ENCODE peak calls at places on chromosome 13, in ten cellular contexts. Y is right atrium auricular region, C is fibroblast of pulmonary artery, H is HFF-Myc, J is keratinocyte, L is neural progenitor cell, W is WERI-Rb-1, X is AG04450, Z is psoas muscle, G is HCT116. R is an unnamed sample.

GRCh38 chr13:41613984-41614581 is 156.7 kb downstream of the RGCC start:
- DNase-seq in Y (peak; percentile 67), C (peak; percentile 97), H (peak; percentile 94), J (no peak), L (peak; percentile 16), W (no peak), X (peak; percentile 90), Z (peak; percentile 68), G (peak; percentile 23), R (peak; percentile 93)

GRCh38 chr13:36029171-36029570 is 102.0 kb downstream of the DCLK1 start:
- DNase-seq in Y (no peak), C (peak; percentile 54), H (no peak), J (no peak), L (no peak), W (no peak), X (no peak), Z (no peak), G (no peak), R (no peak)

GRCh38 chr13:50893211-50893852 is 16.3 kb upstream of the RNASEH2B start:
- DNase-seq in Y (no peak), C (no peak), H (no peak), J (no peak), L (no peak), W (no peak), X (no peak), Z (no peak), G (no peak), R (peak; percentile 41)

GRCh38 chr13:44388427-44388826 is 14.8 kb downstream of the SERP2 start:
- DNase-seq in Y (no peak), C (no peak), H (no peak), J (no peak), L (peak; percentile 73), W (no peak), X (no peak), Z (no peak), G (no peak), R (no peak)

GRCh38 chr13:50800091-50800739 is 43.3 kb downstream of the DLEU7 start:
- DNase-seq in Y (no peak), C (no peak), H (no peak), J (no peak), L (no peak), W (no peak), X (no peak), Z (no peak), G (no peak), R (no peak)

GRCh38 chr13:36979361-36980040 is 19.6 kb downstream of the ALG5 start:
- DNase-seq in Y (no peak), C (no peak), H (no peak), J (no peak), L (no peak), W (no peak), X (peak; percentile 26), Z (no peak), G (no peak), R (peak; percentile 41)

GRCh38 chr13:35159041-35159440 is 217.0 kb downstream of the NBEA start:
- DNase-seq in Y (no peak), C (no peak), H (no peak), J (no peak), L (no peak), W (no peak), X (no peak), Z (no peak), G (no peak), R (no peak)

GRCh38 chr13:113838711-113839201 is 25.1 kb downstream of the GAS6 start:
- DNase-seq in Y (no peak), C (no peak), H (no peak), J (no peak), L (no peak), W (peak; percentile 81), X (no peak), Z (peak; percentile 58), G (no peak), R (no peak)

GRCh38 chr13:102914629-102914935 is 68.8 kb downstream of the ERCC5 start:
- DNase-seq in Y (no peak), C (no peak), H (no peak), J (no peak), L (peak; percentile 16), W (no peak), X (no peak), Z (no peak), G (no peak), R (no peak)

GRCh38 chr13:44219808-44220544 is 153.6 kb upstream of the SERP2 start:
- DNase-seq in Y (no peak), C (peak; percentile 63), H (no peak), J (no peak), L (no peak), W (no peak), X (peak; percentile 52), Z (no peak), G (no peak), R (peak; percentile 29)

GRCh38 chr13:49247722-49248432 is at the start of gene CDADC1:
- DNase-seq in Y (peak; percentile 98), C (peak; percentile 97), H (peak; percentile 79), J (peak; percentile 52), L (peak; percentile 99), W (peak; percentile 91), X (peak; percentile 76), Z (peak; percentile 99), G (peak; percentile 88), R (peak; percentile 93)

GRCh38 chr13:49253310-49253709 is 5.6 kb downstream of the CDADC1 start:
- DNase-seq in Y (no peak), C (no peak), H (no peak), J (no peak), L (no peak), W (no peak), X (no peak), Z (no peak), G (no peak), R (no peak)

GRCh38 chr13:49246850-49247721 is 639 bp upstream of the CDADC1 start:
- DNase-seq in Y (no peak), C (no peak), H (no peak), J (no peak), L (no peak), W (no peak), X (no peak), Z (no peak), G (no peak), R (no peak)

GRCh38 chr13:49253997-49254396 is 6.3 kb downstream of the CDADC1 start:
- DNase-seq in Y (no peak), C (no peak), H (no peak), J (no peak), L (no peak), W (no peak), X (no peak), Z (no peak), G (no peak), R (no peak)

DNA sequence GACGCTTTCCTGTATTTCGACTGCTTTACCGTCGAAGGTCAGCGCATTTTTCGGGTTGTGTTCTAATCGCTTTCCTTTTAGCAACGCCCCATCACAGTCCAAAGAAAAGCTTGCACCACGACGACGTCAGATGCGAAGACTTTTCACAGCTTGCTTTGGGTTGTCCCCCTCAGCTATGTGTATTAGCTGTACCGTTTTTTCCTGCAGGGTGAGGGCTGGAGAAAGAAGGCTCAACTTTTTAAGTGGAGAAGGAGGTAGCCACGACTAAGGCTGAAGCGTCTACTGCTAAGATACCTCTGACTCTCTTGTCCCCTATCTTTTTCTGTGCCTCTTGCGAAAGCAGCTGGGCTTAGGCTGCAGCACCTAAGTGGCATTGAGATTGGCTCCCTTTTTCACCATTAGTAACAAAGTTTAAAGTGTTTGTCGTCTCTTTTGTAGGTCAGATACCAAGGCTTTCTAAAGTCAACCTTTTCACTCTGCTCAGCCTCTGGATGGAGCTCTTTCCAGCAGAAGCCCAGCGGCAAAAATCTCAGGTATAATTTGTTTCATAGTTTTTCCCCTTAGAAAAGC is 793 bp downstream of the CDADC1 start:
- DNase-seq in Y (peak; percentile 69), C (no peak), H (no peak), J (no peak), L (peak; percentile 4), W (no peak), X (no peak), Z (no peak), G (no peak), R (peak; percentile 61)
- TF ChIP-seq CTCF in Y (no peak), C (peak; percentile 31), H (peak; percentile 15), J (peak; percentile 1), L (no peak), W (no peak), X (peak; percentile 27), Z (no peak), G (peak; percentile 7), R (no peak)

DNA sequence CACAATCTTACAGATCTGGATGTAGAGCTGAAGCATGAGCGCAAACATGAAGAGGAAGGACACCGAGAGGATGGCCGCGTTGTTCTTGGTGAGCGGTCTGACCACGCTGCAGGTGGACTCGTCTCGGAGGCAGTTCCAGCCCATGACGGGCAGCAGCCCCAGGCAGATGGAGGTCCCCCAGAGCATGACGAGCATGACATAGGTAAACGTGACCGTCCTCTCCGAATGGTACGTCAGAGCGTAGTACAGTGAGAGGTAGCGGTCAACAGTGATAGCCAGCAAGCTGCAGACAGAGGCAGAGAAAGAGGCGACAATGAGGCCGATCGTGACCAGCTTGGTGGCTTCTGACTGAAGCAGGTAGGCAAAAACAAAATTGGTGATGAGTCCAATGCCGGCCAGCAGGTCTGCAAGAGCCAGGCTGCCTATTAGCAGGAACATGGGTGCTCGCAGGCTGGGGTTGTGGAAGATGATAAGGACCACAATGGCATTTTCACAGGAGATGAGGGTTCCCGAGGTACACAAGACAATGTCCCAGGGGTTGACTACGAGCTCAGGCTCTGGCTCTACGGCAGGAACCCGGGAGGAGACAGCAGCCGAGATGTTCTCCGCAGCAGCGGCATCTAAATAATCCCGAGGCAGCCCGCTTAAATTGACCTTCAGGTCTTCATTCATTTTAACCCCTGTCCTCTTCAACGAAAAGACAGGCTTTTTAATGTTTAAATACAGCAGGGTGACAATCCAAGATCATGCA is 1.3 kb downstream of the GPR12 start:
- DNase-seq in Y (no peak), C (no peak), H (no peak), J (no peak), L (peak; percentile 31), W (no peak), X (no peak), Z (no peak), G (no peak), R (no peak)
- H3K4me3 ChIP-seq in Y (peak overlapping the region; percentile 39), C (no peak overlapping the region), H (no peak overlapping the region), J (no peak overlapping the region), L (peak overlapping the region; percentile 67), W (no peak overlapping the region), X (no peak overlapping the region), Z (peak overlapping the region; percentile 57), G (no peak overlapping the region), R (peak overlapping the region; percentile 24)

DNA sequence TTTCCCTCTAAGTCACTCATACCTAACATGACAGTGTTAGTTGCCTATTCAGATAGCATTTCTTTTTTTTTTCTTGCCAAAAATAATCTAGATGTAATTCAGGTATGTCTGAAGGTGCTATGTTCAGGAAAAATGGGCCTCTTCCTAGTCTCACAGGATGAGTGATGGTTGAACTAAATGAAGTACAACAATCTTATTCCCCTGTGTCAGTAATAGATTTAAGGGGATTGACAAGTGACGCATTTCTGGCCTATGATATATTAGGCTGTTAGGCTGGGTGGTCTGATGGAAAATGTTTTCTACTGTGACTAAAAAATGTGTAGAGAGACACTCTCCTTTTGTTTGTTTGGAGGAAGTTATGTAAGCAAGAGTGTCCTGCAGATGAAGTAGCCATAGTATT is 878.7 kb upstream of the SLITRK1 start:
- DNase-seq in Y (no peak), C (no peak), H (no peak), J (no peak), L (no peak), W (no peak), X (no peak), Z (no peak), G (no peak), R (no peak)
- TF ChIP-seq CTCF in Y (no peak), C (no peak), H (no peak), J (no peak), L (no peak), W (no peak), X (no peak), Z (no peak), G (no peak), R (no peak)

GRCh38 chr13:20943519-20944012 is 41.0 kb upstream of the XPO4 start:
- DNase-seq in Y (peak; percentile 94), C (peak; percentile 96), H (peak; percentile 94), J (peak; percentile 46), L (peak; percentile 79), W (peak; percentile 85), X (peak; percentile 94), Z (peak; percentile 92), G (peak; percentile 76), R (peak; percentile 97)
- H3K4me3 ChIP-seq in Y (no peak overlapping the region), C (no peak overlapping the region), H (no peak overlapping the region), J (no peak overlapping the region), L (no peak overlapping the region), W (no peak overlapping the region), X (no peak overlapping the region), Z (no peak overlapping the region), G (no peak overlapping the region), R (no peak overlapping the region)